ENCODE peak calls at places on chromosome 6, in nine cellular contexts. F, L, A, K, I, H, W, P and N are unnamed samples.

GRCh38 chr6:131136021-131136847 is 967 bp downstream of the AKAP7 start:
- DNase-seq in F (no peak), L (no peak), A (peak), K (no peak), I (no peak), H (no peak), W (no peak), P (no peak), N (no peak)

GRCh38 chr6:29791162-29791561 is 36.5 kb upstream of the HLA-G start:
- DNase-seq in F (no peak), L (no peak), A (no peak), K (no peak), I (no peak), H (no peak), W (no peak), P (no peak), N (no peak)

GRCh38 chr6:132819405-132820145 is 5.2 kb downstream of the RPS12 start:
- DNase-seq in F (no peak), L (no peak), A (no peak), K (no peak), I (no peak), H (no peak), W (no peak), P (no peak), N (no peak)

GRCh38 chr6:137181876-137182653 is 8.6 kb upstream of the IL22RA2 start:
- DNase-seq in F (no peak), L (no peak), A (no peak), K (no peak), I (no peak), H (no peak), W (no peak), P (no peak), N (no peak)

GRCh38 chr6:158026901-158027589 is 45.4 kb downstream of the SYNJ2 start:
- DNase-seq in F (peak), L (no peak), A (no peak), K (no peak), I (no peak), H (no peak), W (peak), P (no peak), N (no peak)

GRCh38 chr6:132684267-132684666 is 25.3 kb upstream of the TAAR1 start:
- DNase-seq in F (no peak), L (no peak), A (no peak), K (no peak), I (no peak), H (no peak), W (no peak), P (no peak), N (no peak)

GRCh38 chr6:31287621-31288020 is 15.7 kb upstream of the HLA-C start:
- DNase-seq in F (no peak), L (no peak), A (no peak), K (no peak), I (no peak), H (no peak), W (no peak), P (no peak), N (no peak)

GRCh38 chr6:162857321-162857720 is 129.5 kb downstream of the PACRG start:
- DNase-seq in F (no peak), L (no peak), A (no peak), K (no peak), I (no peak), H (no peak), W (no peak), P (no peak), N (no peak)

GRCh38 chr6:15608406-15608805 is 54.4 kb downstream of the DTNBP1 start:
- DNase-seq in F (no peak), L (no peak), A (no peak), K (peak), I (no peak), H (no peak), W (no peak), P (no peak), N (no peak)

GRCh38 chr6:19804362-19805145 is 32.6 kb upstream of the ID4 start:
- DNase-seq in F (peak), L (peak), A (peak), K (peak), I (peak), H (peak), W (peak), P (peak), N (peak)

GRCh38 chr6:47130086-47130485 is 88.0 kb upstream of the ADGRF1 start:
- DNase-seq in F (no peak), L (no peak), A (no peak), K (no peak), I (no peak), H (no peak), W (no peak), P (no peak), N (no peak)

GRCh38 chr6:166005846-166006592 is 161.6 kb downstream of the TBXT start:
- DNase-seq in F (peak), L (peak), A (peak), K (no peak), I (peak), H (peak), W (peak), P (peak), N (no peak)

GRCh38 chr6:88599561-88599960 is 363.9 kb downstream of the RNGTT start:
- DNase-seq in F (no peak), L (no peak), A (no peak), K (no peak), I (no peak), H (no peak), W (no peak), P (no peak), N (no peak)

GRCh38 chr6:100404051-100404450 is 60.7 kb downstream of the SIM1 start:
- DNase-seq in F (no peak), L (no peak), A (no peak), K (no peak), I (no peak), H (no peak), W (no peak), P (no peak), N (no peak)

GRCh38 chr6:5261545-5262109 is 314 bp downstream of the FARS2 start:
- DNase-seq in F (no peak), L (no peak), A (no peak), K (no peak), I (no peak), H (no peak), W (no peak), P (no peak), N (no peak)

GRCh38 chr6:72182337-72183246 is 296.2 kb downstream of the RIMS1 start:
- DNase-seq in F (no peak), L (peak), A (peak), K (no peak), I (peak), H (no peak), W (peak), P (peak), N (peak)

GRCh38 chr6:118551063-118551672 is 3.1 kb downstream of the PLN start:
- DNase-seq in F (no peak), L (no peak), A (no peak), K (no peak), I (no peak), H (no peak), W (no peak), P (no peak), N (no peak)

GRCh38 chr6:465531-466348 is 74.2 kb downstream of the IRF4 start:
- DNase-seq in F (no peak), L (no peak), A (no peak), K (no peak), I (no peak), H (peak), W (no peak), P (no peak), N (no peak)

GRCh38 chr6:32609731-32610640 is 20.3 kb upstream of the HLA-DRB1 start:
- DNase-seq in F (no peak), L (peak), A (no peak), K (peak), I (peak), H (peak), W (no peak), P (peak), N (no peak)

GRCh38 chr6:18493421-18493891 is 106.3 kb downstream of the RNF144B start:
- DNase-seq in F (no peak), L (no peak), A (no peak), K (no peak), I (no peak), H (peak), W (no peak), P (no peak), N (no peak)

GRCh38 chr6:34223381-34223963 is 13.2 kb upstream of the HMGA1 start:
- DNase-seq in F (peak), L (no peak), A (peak), K (no peak), I (no peak), H (no peak), W (no peak), P (no peak), N (peak)

GRCh38 chr6:123527406-123527805 is 109.3 kb downstream of the TRDN start:
- DNase-seq in F (no peak), L (no peak), A (no peak), K (no peak), I (no peak), H (no peak), W (no peak), P (no peak), N (no peak)

GRCh38 chr6:110874880-110875547 is 429 bp downstream of the AMD1 start:
- DNase-seq in F (peak), L (peak), A (no peak), K (no peak), I (peak), H (no peak), W (no peak), P (peak), N (peak)

GRCh38 chr6:33297956-33298772 is 578 bp downstream of the RGL2 start:
- DNase-seq in F (peak), L (no peak), A (peak), K (no peak), I (no peak), H (peak), W (no peak), P (peak), N (peak)

GRCh38 chr6:123655520-123656306 is 19.0 kb upstream of the TRDN start:
- DNase-seq in F (no peak), L (no peak), A (no peak), K (no peak), I (no peak), H (no peak), W (no peak), P (no peak), N (no peak)

GRCh38 chr6:43436577-43437282 is 9.4 kb downstream of the ABCC10 start:
- DNase-seq in F (no peak), L (no peak), A (no peak), K (peak), I (no peak), H (no peak), W (no peak), P (no peak), N (no peak)

GRCh38 chr6:71299541-71300470 is 11.2 kb downstream of the OGFRL1 start:
- DNase-seq in F (no peak), L (no peak), A (no peak), K (no peak), I (no peak), H (no peak), W (no peak), P (no peak), N (no peak)

GRCh38 chr6:130677766-130678165 is 149.4 kb upstream of the SMLR1 start:
- DNase-seq in F (no peak), L (no peak), A (no peak), K (no peak), I (no peak), H (no peak), W (no peak), P (no peak), N (no peak)

GRCh38 chr6:16060039-16060438 is 68.8 kb upstream of the MYLIP start:
- DNase-seq in F (no peak), L (no peak), A (no peak), K (no peak), I (no peak), H (no peak), W (no peak), P (no peak), N (no peak)

GRCh38 chr6:47733879-47734558 is 35.6 kb downstream of the ADGRF4 start:
- DNase-seq in F (no peak), L (no peak), A (no peak), K (no peak), I (no peak), H (no peak), W (no peak), P (no peak), N (no peak)

GRCh38 chr6:13586936-13587542 is 12.6 kb downstream of the SIRT5 start:
- DNase-seq in F (no peak), L (no peak), A (no peak), K (no peak), I (no peak), H (peak), W (no peak), P (no peak), N (no peak)

GRCh38 chr6:217048-217659 is 75.1 kb upstream of the DUSP22 start:
- DNase-seq in F (no peak), L (no peak), A (peak), K (no peak), I (peak), H (no peak), W (no peak), P (peak), N (no peak)

GRCh38 chr6:144741659-144742058 is 456.5 kb downstream of the UTRN start:
- DNase-seq in F (no peak), L (no peak), A (no peak), K (no peak), I (no peak), H (no peak), W (no peak), P (no peak), N (no peak)

DNA sequence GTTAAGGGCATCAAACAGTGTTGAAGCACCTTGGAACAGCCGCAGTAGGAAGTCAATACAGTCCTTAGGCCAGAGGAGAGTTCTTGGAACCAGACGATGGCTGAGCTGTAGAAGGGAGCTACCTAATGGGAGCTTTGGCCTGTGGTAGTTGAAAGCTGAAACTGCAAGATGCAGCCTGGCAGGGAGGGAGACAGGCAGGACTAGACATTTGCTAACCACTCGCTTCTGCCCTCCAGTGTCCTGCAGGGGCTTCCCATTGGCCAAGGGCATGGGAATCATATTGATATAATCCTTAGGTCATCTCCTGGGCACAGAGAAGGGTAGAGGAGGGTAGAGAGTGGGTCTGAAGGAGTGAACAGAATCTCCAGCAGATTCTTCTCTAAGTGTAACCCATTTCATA is 60.4 kb downstream of the TPD52L1 start:
- DNase-seq in F (no peak), L (no peak), A (no peak), K (no peak), I (no peak), H (no peak), W (no peak), P (no peak), N (no peak)
- TF ChIP-seq CTCF in F (no peak), L (no peak), A (no peak), K (no peak), I (no peak), H (no peak), W (no peak), P (no peak), N (no peak)

GRCh38 chr6:36769161-36769675 is 70.0 kb downstream of the CPNE5 start:
- DNase-seq in F (no peak), L (no peak), A (no peak), K (no peak), I (no peak), H (no peak), W (no peak), P (no peak), N (no peak)
- TF ChIP-seq CTCF in F (no peak), L (no peak), A (no peak), K (no peak), I (no peak), H (no peak), W (no peak), P (no peak), N (no peak)

GRCh38 chr6:26599591-26599990 is 2.8 kb downstream of the ABT1 start:
- DNase-seq in F (no peak), L (no peak), A (no peak), K (no peak), I (no peak), H (no peak), W (no peak), P (no peak), N (no peak)

GRCh38 chr6:26602262-26602661 is 5.5 kb downstream of the ABT1 start:
- DNase-seq in F (no peak), L (no peak), A (no peak), K (no peak), I (no peak), H (no peak), W (no peak), P (no peak), N (no peak)

GRCh38 chr6:26599134-26599533 is 2.4 kb downstream of the ABT1 start:
- DNase-seq in F (no peak), L (no peak), A (no peak), K (no peak), I (no peak), H (no peak), W (no peak), P (no peak), N (no peak)

GRCh38 chr6:26598267-26598666 is 1.5 kb downstream of the ABT1 start:
- DNase-seq in F (no peak), L (no peak), A (no peak), K (no peak), I (no peak), H (no peak), W (no peak), P (no peak), N (no peak)

DNA sequence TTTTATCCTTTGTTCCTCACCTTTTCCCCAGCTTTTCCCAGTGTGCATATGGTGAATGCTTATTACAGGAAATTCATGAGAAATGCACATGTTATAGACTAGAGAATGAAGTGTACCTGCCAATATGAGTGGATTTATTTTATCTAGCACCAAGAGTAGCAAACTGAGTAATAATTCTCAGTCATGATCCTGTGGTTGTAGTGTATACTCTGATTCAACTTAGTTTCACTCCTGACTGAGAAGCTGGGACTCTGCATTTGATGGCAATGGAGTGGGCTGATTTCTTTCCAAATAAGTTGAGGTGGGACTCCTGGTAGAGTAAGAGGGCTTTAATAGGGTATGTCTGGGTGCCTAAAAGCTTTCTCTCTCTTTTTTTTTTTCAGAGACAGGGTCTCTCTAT is 4.0 kb downstream of the ABT1 start:
- DNase-seq in F (no peak), L (no peak), A (no peak), K (no peak), I (no peak), H (no peak), W (no peak), P (no peak), N (no peak)
- TF ChIP-seq CTCF in F (no peak), L (no peak), A (no peak), K (no peak), I (no peak), H (no peak), W (no peak), P (no peak), N (no peak)

GRCh38 chr6:35810831-35811698 is 5.9 kb downstream of the LHFPL5 start:
- DNase-seq in F (no peak), L (no peak), A (peak), K (peak), I (no peak), H (no peak), W (no peak), P (no peak), N (no peak)

GRCh38 chr6:35808688-35809087 is 3.5 kb downstream of the LHFPL5 start:
- DNase-seq in F (no peak), L (no peak), A (no peak), K (no peak), I (no peak), H (no peak), W (no peak), P (no peak), N (no peak)

GRCh38 chr6:35801148-35801547 is 4.0 kb upstream of the LHFPL5 start:
- DNase-seq in F (no peak), L (no peak), A (no peak), K (no peak), I (no peak), H (no peak), W (no peak), P (no peak), N (no peak)

DNA sequence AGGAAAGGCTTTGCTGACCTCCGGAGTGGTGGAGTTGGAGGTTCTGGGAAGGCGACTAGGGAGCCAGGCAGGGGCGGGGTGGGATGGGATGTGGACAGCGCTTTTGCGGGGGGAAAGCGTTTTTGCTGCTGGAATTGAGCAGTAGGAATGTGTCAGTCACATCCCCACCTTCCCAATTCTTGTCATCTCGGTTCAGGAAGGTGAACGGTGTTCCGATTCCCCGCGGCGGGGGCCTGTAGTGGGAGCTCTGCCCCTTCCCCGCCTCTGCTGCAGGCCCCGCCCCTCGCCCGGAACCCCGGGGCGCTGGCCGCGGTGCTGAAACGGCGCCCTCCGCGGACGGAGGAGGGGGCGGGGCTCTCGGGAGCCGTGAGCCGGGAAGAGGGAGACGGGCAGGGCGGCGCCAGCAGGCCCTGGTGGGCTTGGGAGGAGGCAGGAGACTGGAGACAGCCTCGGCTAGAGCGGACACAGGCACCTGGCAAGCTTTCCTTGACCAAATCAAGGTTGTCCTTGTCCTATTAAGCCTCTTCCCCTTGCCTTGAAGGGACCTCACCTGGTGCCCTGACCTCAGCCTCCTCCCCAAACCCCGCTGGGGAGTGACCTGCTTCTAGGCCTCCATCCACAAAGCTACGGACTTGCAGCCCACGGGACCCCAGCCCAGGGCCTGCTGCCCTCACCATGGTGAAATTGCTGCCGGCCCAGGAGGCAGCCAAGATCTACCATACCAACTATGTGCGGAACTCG is at the start of gene LHFPL5:
- DNase-seq in F (no peak), L (peak), A (peak), K (no peak), I (peak), H (no peak), W (no peak), P (peak), N (peak)
- TF ChIP-seq CTCF in F (no peak), L (no peak), A (no peak), K (no peak), I (no peak), H (no peak), W (peak), P (no peak), N (no peak)